ENCODE peak calls at places on chromosomes 11 and 22, in six cellular contexts. Q, J, I, F, C and W are unnamed samples.

GRCh38 chr22:24112188-24112587 is 69.1 kb upstream of the SUSD2 start:
- DNase-seq in Q (no peak), J (no peak), I (peak; percentile 57), F (no peak), C (no peak), W (no peak)

GRCh38 chr22:50544746-50545253 is 899 bp upstream of the KLHDC7B start:
- DNase-seq in Q (peak; percentile 86), J (no peak), I (peak; percentile 59), F (no peak), C (peak; percentile 56), W (no peak)

GRCh38 chr11:72228229-72228843 is 3.8 kb downstream of the INPPL1 start:
- DNase-seq in Q (peak; percentile 57), J (no peak), I (no peak), F (no peak), C (no peak), W (peak; percentile 30)

GRCh38 chr22:47486569-47487312 is 724.3 kb downstream of the TBC1D22A start:
- DNase-seq in Q (no peak), J (no peak), I (no peak), F (no peak), C (no peak), W (no peak)

GRCh38 chr22:40193429-40194421 is 16.0 kb downstream of the TNRC6B start:
- DNase-seq in Q (no peak), J (peak; percentile 51), I (no peak), F (no peak), C (no peak), W (no peak)

GRCh38 chr11:67261942-67262681 is 4.2 kb upstream of the GRK2 start:
- DNase-seq in Q (peak; percentile 68), J (no peak), I (no peak), F (no peak), C (no peak), W (peak; percentile 34)

GRCh38 chr11:12287374-12288211 is 89.8 kb upstream of the PARVA start:
- DNase-seq in Q (no peak), J (peak; percentile 42), I (peak; percentile 62), F (peak; percentile 78), C (no peak), W (peak; percentile 67)

GRCh38 chr22:23673826-23674690 is 16.8 kb upstream of the RGL4 start:
- DNase-seq in Q (no peak), J (no peak), I (no peak), F (no peak), C (no peak), W (no peak)

GRCh38 chr11:7628660-7629059 is 44.6 kb downstream of the CYB5R2 start:
- DNase-seq in Q (no peak), J (no peak), I (no peak), F (no peak), C (no peak), W (no peak)

GRCh38 chr22:44926124-44926475 is 83.7 kb downstream of the PHF21B start:
- DNase-seq in Q (peak; percentile 40), J (no peak), I (no peak), F (no peak), C (no peak), W (no peak)

GRCh38 chr11:93542753-93543246 is 391 bp downstream of the SMCO4 start:
- DNase-seq in Q (no peak), J (no peak), I (no peak), F (no peak), C (no peak), W (peak; percentile 59)

GRCh38 chr11:117221775-117222517 is 9.9 kb downstream of the PCSK7 start:
- DNase-seq in Q (no peak), J (peak; percentile 90), I (peak; percentile 40), F (no peak), C (no peak), W (peak; percentile 89)

GRCh38 chr11:115916596-115916995 is 412.4 kb upstream of the CADM1 start:
- DNase-seq in Q (peak; percentile 72), J (no peak), I (no peak), F (no peak), C (no peak), W (no peak)

GRCh38 chr11:68550485-68550817 is 89.9 kb downstream of the PPP6R3 start:
- DNase-seq in Q (no peak), J (no peak), I (no peak), F (no peak), C (no peak), W (no peak)

GRCh38 chr22:42688241-42688913 is 32.3 kb downstream of the A4GALT start:
- DNase-seq in Q (peak; percentile 85), J (peak; percentile 88), I (peak; percentile 83), F (no peak), C (no peak), W (peak; percentile 90)

GRCh38 chr22:42691440-42691839 is 29.2 kb downstream of the A4GALT start:
- DNase-seq in Q (no peak), J (no peak), I (no peak), F (no peak), C (no peak), W (no peak)

GRCh38 chr22:42686756-42687491 is 33.7 kb downstream of the A4GALT start:
- DNase-seq in Q (no peak), J (no peak), I (peak; percentile 62), F (no peak), C (no peak), W (no peak)

GRCh38 chr22:42685941-42686666 is 34.6 kb downstream of the A4GALT start:
- DNase-seq in Q (no peak), J (no peak), I (no peak), F (no peak), C (no peak), W (peak; percentile 42)

DNA sequence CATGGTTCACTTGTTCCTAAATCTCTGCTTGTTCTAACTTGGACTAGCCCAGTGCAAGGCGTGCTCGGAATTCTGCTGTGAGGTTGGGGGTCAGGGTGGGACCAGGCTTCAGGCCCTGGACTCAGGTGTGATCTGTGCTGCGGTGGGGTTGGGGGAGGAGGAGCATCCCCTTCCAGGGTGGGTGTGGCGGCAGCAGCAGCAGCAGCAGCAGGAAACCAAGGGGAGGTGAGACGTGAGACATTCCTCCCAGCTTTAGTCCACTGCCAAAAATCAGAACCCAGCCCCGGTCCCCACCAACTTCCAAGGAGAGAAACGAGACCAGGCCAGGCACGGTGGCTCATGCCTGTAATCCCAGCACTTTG is 31.8 kb downstream of the A4GALT start:
- DNase-seq in Q (no peak), J (no peak), I (no peak), F (no peak), C (no peak), W (peak; percentile 37)
- H3K4me1 ChIP-seq in Q (peaks cover 45% of the 10 kb centered on the region), J (peaks cover 35% of the 10 kb centered on the region), I (peaks cover 41% of the 10 kb centered on the region), F (peaks cover 33% of the 10 kb centered on the region), C (peaks cover 36% of the 10 kb centered on the region), W (peaks cover 29% of the 10 kb centered on the region)

GRCh38 chr11:10679644-10680043 is 13.9 kb downstream of the IRAG1 start:
- DNase-seq in Q (no peak), J (no peak), I (no peak), F (no peak), C (no peak), W (no peak)
- H3K27ac ChIP-seq in Q (no peak overlapping the region), J (no peak overlapping the region), I (no peak overlapping the region), F (no peak overlapping the region), C (no peak overlapping the region), W (no peak overlapping the region)

GRCh38 chr11:118785362-118785761 is 5.6 kb downstream of the DDX6 start:
- DNase-seq in Q (no peak), J (peak; percentile 46), I (no peak), F (no peak), C (no peak), W (no peak)
- H3K4me1 ChIP-seq in Q (peaks cover 64% of the 10 kb centered on the region), J (peaks cover 36% of the 10 kb centered on the region), I (peaks cover 20% of the 10 kb centered on the region), F (peaks cover 8% of the 10 kb centered on the region), C (peaks cover 46% of the 10 kb centered on the region), W (peaks cover 15% of the 10 kb centered on the region)

GRCh38 chr11:35327829-35328228 is 91.5 kb downstream of the SLC1A2 start:
- DNase-seq in Q (no peak), J (no peak), I (no peak), F (no peak), C (no peak), W (no peak)

GRCh38 chr11:35334385-35335090 is 84.8 kb downstream of the SLC1A2 start:
- DNase-seq in Q (no peak), J (no peak), I (no peak), F (no peak), C (peak; percentile 8), W (no peak)

GRCh38 chr11:35330156-35330889 is 89.0 kb downstream of the SLC1A2 start:
- DNase-seq in Q (no peak), J (no peak), I (no peak), F (no peak), C (no peak), W (no peak)

GRCh38 chr11:35332524-35332923 is 86.8 kb downstream of the SLC1A2 start:
- DNase-seq in Q (no peak), J (no peak), I (no peak), F (no peak), C (no peak), W (no peak)

DNA sequence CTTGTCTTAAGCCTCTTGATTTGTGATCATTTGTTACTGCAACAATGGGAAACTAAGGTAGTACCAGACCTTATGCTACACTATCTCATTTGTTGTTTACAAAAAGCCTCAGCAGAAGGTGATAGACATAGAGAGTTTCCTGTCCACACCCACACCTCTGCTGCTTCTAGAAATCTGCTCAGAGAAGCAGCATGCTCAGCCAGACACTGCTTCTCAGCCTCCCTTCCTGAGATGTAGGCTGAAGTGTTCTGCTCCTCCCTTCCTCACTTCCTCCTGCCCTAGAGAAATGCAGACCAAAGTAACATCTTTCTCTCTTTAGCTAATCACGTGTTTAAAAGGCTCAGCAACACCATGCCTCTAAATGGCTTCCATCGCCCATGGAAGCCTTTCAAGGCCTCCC is 88.4 kb downstream of the SLC1A2 start:
- DNase-seq in Q (no peak), J (no peak), I (no peak), F (no peak), C (no peak), W (no peak)
- H3K27ac ChIP-seq in Q (no peak overlapping the region), J (no peak overlapping the region), I (no peak overlapping the region), F (no peak overlapping the region), C (no peak overlapping the region), W (no peak overlapping the region)

GRCh38 chr11:27409742-27410141 is 46.7 kb upstream of the CCDC34 start:
- DNase-seq in Q (no peak), J (no peak), I (no peak), F (no peak), C (no peak), W (no peak)
- H3K4me1 ChIP-seq in Q (no peaks in the 10 kb centered on the region), J (no peaks in the 10 kb centered on the region), I (peaks cover under 1% of the 10 kb centered on the region), F (no peaks in the 10 kb centered on the region), C (no peaks in the 10 kb centered on the region), W (no peaks in the 10 kb centered on the region)

GRCh38 chr22:36578619-36579018 is 49.7 kb upstream of the EIF3D start:
- DNase-seq in Q (no peak), J (no peak), I (no peak), F (no peak), C (no peak), W (no peak)

GRCh38 chr22:36579441-36579840 is 50.5 kb upstream of the EIF3D start:
- DNase-seq in Q (no peak), J (no peak), I (no peak), F (no peak), C (no peak), W (no peak)

GRCh38 chr22:36580371-36580770 is 51.4 kb upstream of the EIF3D start:
- DNase-seq in Q (no peak), J (no peak), I (no peak), F (no peak), C (no peak), W (no peak)

GRCh38 chr22:36573815-36574350 is 44.9 kb upstream of the EIF3D start:
- DNase-seq in Q (no peak), J (no peak), I (no peak), F (no peak), C (no peak), W (no peak)

DNA sequence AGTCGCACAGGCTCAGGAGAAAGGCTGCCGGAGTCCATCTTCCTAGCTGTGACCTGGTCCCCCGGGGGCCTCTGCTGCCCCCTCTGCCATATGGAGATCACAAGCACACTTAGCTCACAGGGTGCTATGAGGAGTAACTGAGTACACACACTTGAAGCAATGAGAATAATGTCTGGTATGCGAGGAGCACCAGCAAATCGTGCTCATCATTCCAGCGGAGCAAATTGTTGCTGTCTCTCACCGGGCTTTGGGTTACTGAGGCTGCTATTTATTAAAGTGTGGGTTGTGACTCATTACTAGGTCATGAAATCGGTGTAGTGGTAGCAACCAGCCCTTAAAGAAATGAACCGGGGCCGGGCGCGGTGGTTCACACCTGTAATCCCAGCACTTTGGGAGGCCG is 48.1 kb upstream of the EIF3D start:
- DNase-seq in Q (no peak), J (no peak), I (peak; percentile 83), F (peak; percentile 7), C (no peak), W (no peak)
- H3K27ac ChIP-seq in Q (no peak overlapping the region), J (no peak overlapping the region), I (no peak overlapping the region), F (no peak overlapping the region), C (no peak overlapping the region), W (no peak overlapping the region)